ENCODE peak calls at places on chromosomes 1 and 21, in seven cellular contexts. T is CD4-positive, alpha-beta T cell; G is activated naive CD8-positive, alpha-beta T cell treated with anti-CD3 and anti-CD28 coated beads, Interleukin-2, amount 10 ng/mL, durations not matched to agents 7 days and 5 days; X is mucosa of descending colon; Y is stimulated activated effector memory CD8-positive, alpha-beta T cell treated with anti-CD3 and anti-CD28 coated beads, Interleukin-12 subunit alpha, Interleukin-12 subunit beta, amount 100 ng/mL, for 72 hours; A is left cardiac atrium; D is activated B cell treated with CpG ODN at 0.5 μM for 24 hours. R is an unnamed sample.

GRCh38 chr1:88354256-88354655 is 329.8 kb upstream of the PKN2 start:
- ATAC-seq in T (no peak), D (no peak), G (no peak), Y (no peak), A (no peak), X (no peak), R (no peak)

GRCh38 chr1:9960705-9961562 is 17.7 kb downstream of the NMNAT1 start:
- ATAC-seq in A (no peak), T (no peak), X (peak), G (no peak), D (peak), Y (no peak), R (no peak)

GRCh38 chr21:17726047-17726446 is 93.1 kb downstream of the C21orf91 start:
- ATAC-seq in X (no peak), Y (no peak), T (no peak), D (no peak), G (no peak), A (no peak), R (no peak)

GRCh38 chr1:27598288-27598687 is 5.7 kb downstream of the AHDC1 start:
- ATAC-seq in T (no peak), A (peak), X (no peak), D (no peak), Y (no peak), G (no peak), R (no peak)

GRCh38 chr1:31417148-31417547 is 4.1 kb downstream of the SERINC2 start:
- ATAC-seq in A (no peak), D (no peak), T (no peak), Y (no peak), X (no peak), G (no peak), R (no peak)

GRCh38 chr1:22120469-22120790 is 22.5 kb downstream of the WNT4 start:
- ATAC-seq in X (no peak), Y (no peak), G (no peak), A (no peak), T (no peak), D (no peak), R (no peak)

GRCh38 chr1:86846166-86846647 is 67.7 kb downstream of the SELENOF start:
- ATAC-seq in X (no peak), Y (peak), T (no peak), G (no peak), A (peak), D (no peak), R (peak)

GRCh38 chr21:46411691-46412090 is 47.0 kb upstream of the DIP2A start:
- ATAC-seq in D (no peak), Y (no peak), X (no peak), A (no peak), G (no peak), T (no peak), R (no peak)

GRCh38 chr1:216903389-216903754 is 180.1 kb upstream of the ESRRG start:
- ATAC-seq in D (no peak), X (peak), T (no peak), Y (no peak), A (no peak), G (no peak), R (no peak)

GRCh38 chr21:36100971-36101641 is 31.3 kb downstream of the CBR1 start:
- ATAC-seq in X (no peak), D (no peak), G (no peak), T (no peak), Y (no peak), A (no peak), R (no peak)

GRCh38 chr1:164794310-164794709 is 235.3 kb downstream of the PBX1 start:
- ATAC-seq in Y (no peak), G (no peak), X (peak), A (peak), T (no peak), D (no peak), R (no peak)

GRCh38 chr1:241610056-241610815 is 29.9 kb downstream of the CHML start:
- ATAC-seq in A (peak), G (no peak), D (no peak), T (no peak), X (peak), Y (no peak), R (no peak)

GRCh38 chr1:5621692-5622091 is 370.5 kb downstream of the NPHP4 start:
- ATAC-seq in T (no peak), G (no peak), Y (no peak), D (no peak), A (no peak), X (no peak), R (no peak)

GRCh38 chr1:221247050-221247449 is 367.8 kb downstream of the HLX start:
- ATAC-seq in G (no peak), X (no peak), T (no peak), A (no peak), Y (no peak), D (no peak), R (no peak)

GRCh38 chr1:28830814-28831213 is 18.8 kb downstream of the OPRD1 start:
- ATAC-seq in X (no peak), Y (no peak), A (no peak), G (no peak), T (no peak), D (no peak), R (no peak)

GRCh38 chr1:25067852-25068251 is 137.8 kb upstream of the RUNX3 start:
- ATAC-seq in D (no peak), A (no peak), T (no peak), G (no peak), Y (no peak), X (no peak), R (no peak)

GRCh38 chr1:236287757-236288619 is 6.2 kb upstream of the ERO1B start:
- ATAC-seq in Y (no peak), A (no peak), T (no peak), X (peak), D (no peak), G (no peak), R (no peak)

GRCh38 chr1:203380395-203381150 is 29.7 kb upstream of the FMOD start:
- ATAC-seq in Y (no peak), D (peak), X (peak), T (no peak), A (no peak), G (no peak), R (no peak)

GRCh38 chr1:209630383-209631219 is 21.6 kb downstream of the LAMB3 start:
- ATAC-seq in Y (no peak), T (no peak), G (no peak), A (no peak), D (no peak), X (peak), R (no peak)

GRCh38 chr1:241736387-241736786 is 84.3 kb downstream of the WDR64 start:
- ATAC-seq in X (no peak), A (no peak), G (no peak), T (no peak), Y (no peak), D (no peak), R (no peak)

GRCh38 chr21:16185766-16186165 is 456.0 kb downstream of the USP25 start:
- ATAC-seq in D (no peak), T (no peak), Y (no peak), X (no peak), G (no peak), A (no peak), R (no peak)

GRCh38 chr1:41700581-41700980 is 216.1 kb upstream of the EDN2 start:
- ATAC-seq in X (no peak), G (no peak), Y (no peak), T (no peak), D (no peak), A (no peak), R (no peak)

GRCh38 chr1:242556276-242556675 is 31.8 kb upstream of the PLD5 start:
- ATAC-seq in D (no peak), Y (no peak), A (no peak), T (no peak), X (no peak), G (no peak), R (no peak)

GRCh38 chr1:240768979-240769378 is 157.0 kb upstream of the GREM2 start:
- ATAC-seq in D (no peak), A (no peak), T (no peak), X (no peak), Y (no peak), G (no peak), R (no peak)

GRCh38 chr1:184843732-184844495 is 89.3 kb upstream of the EDEM3 start:
- ATAC-seq in D (peak), G (peak), T (peak), X (peak), A (no peak), Y (peak), R (peak)

GRCh38 chr21:45818904-45819285 is 162.7 kb upstream of the COL6A1 start:
- ATAC-seq in A (no peak), Y (peak), T (peak), D (peak), X (peak), G (peak), R (peak)

GRCh38 chr1:95012389-95012788 is 60.4 kb downstream of the ALG14 start:
- ATAC-seq in G (no peak), Y (no peak), X (no peak), A (no peak), T (no peak), D (no peak), R (no peak)

GRCh38 chr1:56881417-56881816 is 26.8 kb downstream of the C8A start:
- ATAC-seq in T (no peak), Y (no peak), D (no peak), G (no peak), A (no peak), X (no peak), R (no peak)